ENCODE peak calls at places on chromosomes 16 and 17, in four cellular contexts. C, J, T and O are unnamed samples. For H3K4me1, the result is how much of the 10 kb centered on the place peaks cover.

GRCh38 chr17:17648762-17649161 is 32.5 kb upstream of the RAI1 start:
- DNase-seq in C (no peak), J (no peak), T (no peak), O (no peak)

GRCh38 chr17:4590981-4591453 is 6.7 kb downstream of the SMTNL2 start:
- DNase-seq in C (no peak), J (no peak), T (no peak), O (no peak)

GRCh38 chr17:33267279-33267790 is 25.8 kb downstream of the ASIC2 start:
- DNase-seq in C (no peak), J (no peak), T (no peak), O (no peak)

GRCh38 chr17:10875984-10876555 is 38.2 kb upstream of the PIRT start:
- DNase-seq in C (peak), J (peak), T (no peak), O (no peak)

GRCh38 chr16:88974080-88974479 is 2.9 kb downstream of the CBFA2T3 start:
- DNase-seq in C (no peak), J (no peak), T (no peak), O (no peak)

GRCh38 chr17:83058478-83059167 is 20.8 kb upstream of the METRNL start:
- DNase-seq in C (no peak), J (no peak), T (no peak), O (peak)

GRCh38 chr17:41065829-41066624 is at the start of gene KRTAP2-4:
- DNase-seq in C (no peak), J (no peak), T (no peak), O (no peak)

GRCh38 chr17:28917029-28917428 is 14.2 kb upstream of the DHRS13 start:
- DNase-seq in C (no peak), J (no peak), T (no peak), O (no peak)

GRCh38 chr16:89615596-89616090 is 2.2 kb downstream of the DPEP1 start:
- DNase-seq in C (peak), J (no peak), T (no peak), O (no peak)

GRCh38 chr16:73279451-73279850 is 231.5 kb upstream of the ZFHX3 start:
- DNase-seq in C (no peak), J (no peak), T (no peak), O (no peak)

GRCh38 chr16:50480206-50480605 is 68.0 kb upstream of the NKD1 start:
- DNase-seq in C (no peak), J (no peak), T (no peak), O (no peak)

GRCh38 chr17:62965149-62965648 is 836 bp upstream of the TANC2 start:
- DNase-seq in C (no peak), J (no peak), T (no peak), O (no peak)

GRCh38 chr17:8747731-8748130 is 3.1 kb upstream of the CCDC42 start:
- DNase-seq in C (no peak), J (no peak), T (no peak), O (no peak)

GRCh38 chr17:40281663-40282062 is 6.0 kb upstream of the CDC6 start:
- DNase-seq in C (no peak), J (no peak), T (no peak), O (no peak)

GRCh38 chr16:89050868-89051311 is 42.8 kb upstream of the ACSF3 start:
- DNase-seq in C (no peak), J (no peak), T (no peak), O (no peak)

GRCh38 chr16:11674001-11674817 is 6.0 kb downstream of the SNN start:
- DNase-seq in C (no peak), J (no peak), T (no peak), O (no peak)

GRCh38 chr17:31132977-31133376 is 38.2 kb downstream of the NF1 start:
- DNase-seq in C (no peak), J (no peak), T (no peak), O (no peak)

GRCh38 chr17:41636652-41637051 is 12.3 kb upstream of the KRT17 start:
- DNase-seq in C (no peak), J (no peak), T (no peak), O (no peak)

GRCh38 chr17:54662978-54663876 is 237.4 kb upstream of the TOM1L1 start:
- DNase-seq in C (no peak), J (no peak), T (no peak), O (no peak)

GRCh38 chr17:76272541-76273434 is 7.6 kb downstream of the UBALD2 start:
- DNase-seq in C (no peak), J (no peak), T (peak), O (no peak)

GRCh38 chr17:43010667-43011308 is 4.2 kb downstream of the IFI35 start:
- DNase-seq in C (peak), J (no peak), T (no peak), O (no peak)

GRCh38 chr16:22214893-22215292 is 8.8 kb downstream of the EEF2K start:
- DNase-seq in C (no peak), J (no peak), T (no peak), O (no peak)

GRCh38 chr17:21278304-21279197 is 6.0 kb upstream of the MAP2K3 start:
- DNase-seq in C (peak), J (peak), T (no peak), O (no peak)

GRCh38 chr17:32142857-32143524 is 689 bp downstream of the RHOT1 start:
- DNase-seq in C (peak), J (peak), T (no peak), O (no peak)

GRCh38 chr17:17420561-17421269 is 56.1 kb upstream of the MED9 start:
- DNase-seq in C (no peak), J (no peak), T (no peak), O (peak)

GRCh38 chr16:28604186-28604565 is 5.7 kb downstream of the SULT1A1 start:
- DNase-seq in C (no peak), J (no peak), T (no peak), O (no peak)

GRCh38 chr16:53480394-53480793 is 22.6 kb downstream of the AKTIP start:
- DNase-seq in C (no peak), J (no peak), T (no peak), O (no peak)

GRCh38 chr17:14755002-14755401 is 454.1 kb downstream of the HS3ST3B1 start:
- DNase-seq in C (no peak), J (no peak), T (no peak), O (no peak)

GRCh38 chr16:23232806-23233205 is 50.3 kb downstream of the SCNN1G start:
- DNase-seq in C (peak), J (no peak), T (no peak), O (no peak)

GRCh38 chr16:85612801-85613608 is at the start of gene GSE1:
- DNase-seq in C (peak), J (peak), T (peak), O (peak)

GRCh38 chr16:85612191-85612800 is 826 bp upstream of the GSE1 start:
- DNase-seq in C (peak), J (peak), T (peak), O (no peak)

GRCh38 chr16:85610446-85611204 is 2.5 kb upstream of the GSE1 start:
- DNase-seq in C (peak), J (peak), T (peak), O (peak)

GRCh38 chr16:85611205-85611454 is 2.0 kb upstream of the GSE1 start:
- DNase-seq in C (no peak), J (no peak), T (no peak), O (no peak)

DNA sequence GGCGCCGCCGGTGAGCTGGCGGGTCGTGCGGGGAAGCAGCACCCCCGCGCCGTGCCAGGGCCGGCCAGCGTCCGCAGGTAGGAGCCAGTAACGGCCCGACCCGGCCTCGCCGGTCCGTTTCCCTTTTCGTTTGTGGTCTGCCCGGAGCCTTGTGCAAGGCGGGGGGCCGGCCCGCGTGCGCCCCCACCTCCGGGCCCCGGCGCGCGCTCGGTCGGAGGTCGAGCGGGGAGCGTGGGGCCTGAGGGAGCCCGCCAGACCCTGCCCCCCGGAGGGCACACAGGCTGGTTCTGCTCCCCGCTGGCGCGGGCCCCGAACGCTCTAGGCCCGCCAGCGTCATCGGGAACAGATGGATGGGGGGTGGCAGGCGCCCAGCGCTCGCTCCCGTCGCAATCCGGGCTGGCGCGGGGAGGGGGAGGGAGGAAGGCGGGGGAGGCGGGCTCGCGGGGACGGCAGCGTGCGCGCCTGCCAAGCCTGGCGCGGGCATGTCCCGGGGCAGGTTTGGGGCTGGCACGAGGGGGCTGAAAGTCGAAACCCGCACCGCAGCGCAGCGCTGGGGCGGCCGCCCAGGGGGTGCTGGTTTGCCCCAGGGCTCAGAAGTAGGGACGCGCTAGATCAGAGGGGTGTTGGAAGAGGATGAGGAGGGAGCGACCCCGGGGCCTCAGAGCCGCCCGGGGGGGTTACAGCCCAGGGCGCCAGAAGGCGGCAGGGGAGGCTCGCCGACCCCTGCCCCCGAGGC is 1.5 kb upstream of the GSE1 start:
- DNase-seq in C (peak), J (peak), T (peak), O (peak)
- H3K4me1 ChIP-seq in C (half or more), J (under half), T (half or more), O (half or more)

DNA sequence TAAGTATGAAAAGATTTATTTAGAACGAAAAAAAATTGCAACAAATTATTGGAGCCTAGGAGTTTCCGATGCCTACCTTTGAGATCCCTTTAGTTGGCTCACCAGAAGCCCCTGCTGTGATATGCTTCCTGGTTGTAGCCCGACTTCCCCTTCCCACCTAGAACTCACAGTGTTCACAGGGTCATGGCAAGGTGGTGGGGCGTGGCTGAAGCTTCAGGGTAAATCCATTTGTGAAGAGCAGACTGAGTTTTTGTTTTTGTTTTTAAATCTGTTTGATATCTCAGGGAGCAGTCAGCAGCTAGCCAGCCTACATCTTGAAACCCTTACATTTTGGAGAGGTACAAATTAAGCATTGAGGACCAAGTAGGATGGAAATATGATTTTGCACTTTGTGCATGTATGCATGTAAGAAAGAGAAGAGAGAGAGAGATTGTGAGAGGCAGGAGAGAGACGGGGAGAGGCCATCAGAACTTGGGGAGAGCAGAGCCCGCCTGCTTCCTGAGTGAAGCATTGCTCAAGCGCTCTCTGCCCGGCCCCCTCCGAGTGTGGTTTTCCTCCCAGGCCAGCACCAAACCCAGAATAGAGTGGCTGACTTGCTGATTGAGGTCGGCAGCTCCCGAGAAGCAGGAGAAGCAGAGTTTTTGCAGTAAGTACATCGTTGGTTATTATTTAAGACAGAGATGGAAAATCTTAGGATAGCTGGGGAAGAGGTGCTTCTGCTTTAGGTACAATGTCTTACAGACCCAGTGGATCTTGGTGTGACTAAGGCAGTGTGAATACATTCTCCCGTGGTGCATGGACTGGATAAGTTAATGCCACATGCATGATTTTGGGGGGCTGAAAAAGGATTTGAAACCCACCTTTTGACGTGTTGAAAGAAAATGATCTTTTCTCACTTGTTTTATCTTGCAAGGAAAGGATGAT is 64.2 kb downstream of the SPECC1 start:
- DNase-seq in C (peak), J (peak), T (peak), O (peak)
- H3K4me3 ChIP-seq in C (no peak), J (no peak), T (peak), O (peak)

GRCh38 chr17:61378658-61379456 is 20.8 kb upstream of the TBX2 start:
- DNase-seq in C (no peak), J (no peak), T (no peak), O (no peak)
- H3K4me1 ChIP-seq in C (under half), J (under half), T (under half), O (under half)

DNA sequence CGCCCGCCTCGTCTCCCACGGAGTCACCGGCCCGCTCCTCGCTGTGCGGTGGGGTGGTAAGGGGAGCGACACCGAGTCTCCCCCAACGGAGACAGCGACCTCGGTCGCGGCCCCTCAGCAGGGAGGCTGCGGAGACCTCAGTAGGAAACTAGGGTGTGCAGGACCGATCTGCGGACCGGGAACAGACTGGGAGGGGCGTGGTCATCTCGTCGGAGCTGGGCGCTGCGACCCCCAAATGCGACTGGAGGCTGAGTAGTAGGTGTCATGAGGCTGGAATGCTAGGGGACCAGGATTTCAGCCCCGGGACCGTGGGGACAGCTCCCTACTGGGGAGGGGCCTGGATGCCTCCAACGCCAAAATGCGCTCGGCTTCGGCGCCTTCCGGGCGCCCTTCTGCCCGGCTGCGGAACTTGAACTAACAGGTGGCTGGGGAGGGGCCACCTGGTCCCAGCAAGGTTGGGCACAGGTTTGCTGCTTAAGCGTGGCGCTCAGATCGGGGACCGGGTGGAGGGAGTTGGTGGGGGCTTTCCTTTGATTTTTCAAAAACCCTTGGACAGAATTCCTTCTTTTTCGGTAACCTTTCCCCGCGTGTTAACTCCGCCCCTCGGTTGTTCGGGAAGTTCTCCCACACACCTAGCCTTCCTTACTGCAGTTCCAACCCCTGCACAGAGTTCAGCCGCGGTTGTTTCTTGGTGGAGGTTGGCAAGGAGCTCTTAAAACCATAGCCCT is 1.5 kb downstream of the CACNG4 start:
- DNase-seq in C (peak), J (no peak), T (no peak), O (no peak)
- H3K4me3 ChIP-seq in C (no peak), J (peak), T (no peak), O (peak)

DNA sequence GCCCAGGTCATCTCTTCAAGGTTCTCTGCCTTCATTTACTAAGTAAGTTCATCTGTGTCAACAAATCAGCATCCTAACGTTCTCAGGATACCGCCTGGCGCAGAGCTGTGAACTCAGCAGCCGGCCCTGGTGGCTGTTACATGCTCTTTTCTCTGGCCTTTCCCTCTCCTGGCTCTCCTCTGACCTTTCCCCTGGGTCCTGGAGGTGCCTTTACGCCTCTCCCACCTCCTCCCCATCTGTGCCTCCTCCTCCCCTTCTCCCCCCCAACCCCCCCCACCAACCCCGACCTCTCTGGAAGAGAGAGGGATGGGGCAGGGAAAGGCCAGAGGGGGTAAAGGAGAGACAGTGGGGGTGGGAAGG is 19.5 kb downstream of the COTL1 start:
- DNase-seq in C (no peak), J (no peak), T (no peak), O (no peak)
- H3K4me1 ChIP-seq in C (under half), J (under half), T (half or more), O (under half)

DNA sequence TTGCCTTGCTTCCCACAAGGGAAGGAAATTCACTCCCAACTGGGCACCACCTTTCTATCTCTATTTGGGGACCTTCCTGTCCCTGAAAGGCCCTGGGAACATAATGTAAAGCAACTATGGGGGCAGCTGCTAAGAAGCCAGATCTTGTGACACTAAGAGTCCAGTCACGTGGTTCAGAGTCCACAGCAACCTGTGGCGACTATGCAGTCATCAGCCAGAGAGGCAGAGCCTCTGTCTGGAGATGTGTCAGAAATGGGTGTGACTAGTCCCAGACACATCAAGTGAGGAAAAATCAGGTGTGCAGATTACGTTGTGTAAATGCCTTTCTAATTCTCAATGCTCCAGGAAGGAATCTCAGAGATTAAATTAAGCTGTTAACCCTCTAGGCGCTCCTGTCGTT is 26.6 kb upstream of the SKAP1 start:
- DNase-seq in C (peak), J (no peak), T (no peak), O (no peak)
- H3K4me3 ChIP-seq in C (no peak), J (no peak), T (peak), O (no peak)

DNA sequence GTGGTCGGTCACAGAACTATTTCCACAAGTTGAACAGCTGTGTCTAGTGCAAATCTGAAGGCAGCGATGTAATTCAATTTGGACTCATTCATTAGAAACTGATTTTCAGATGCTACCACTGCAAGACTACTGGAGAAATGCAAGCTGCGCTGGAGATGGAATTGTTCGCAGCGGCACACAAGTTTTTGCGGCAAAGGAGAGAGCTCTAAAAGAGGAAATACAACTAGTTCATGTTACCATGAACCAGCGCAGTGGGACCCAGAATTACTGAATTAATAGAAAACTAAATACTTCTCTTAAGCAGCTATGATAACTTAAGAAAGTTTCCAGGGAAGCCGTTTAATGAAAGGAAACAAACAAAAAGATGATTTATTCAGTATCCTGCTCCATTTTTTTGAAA is 1.9 kb downstream of the CREBBP start:
- DNase-seq in C (no peak), J (no peak), T (no peak), O (no peak)
- H3K4me1 ChIP-seq in C (under half), J (under half), T (half or more), O (under half)

DNA sequence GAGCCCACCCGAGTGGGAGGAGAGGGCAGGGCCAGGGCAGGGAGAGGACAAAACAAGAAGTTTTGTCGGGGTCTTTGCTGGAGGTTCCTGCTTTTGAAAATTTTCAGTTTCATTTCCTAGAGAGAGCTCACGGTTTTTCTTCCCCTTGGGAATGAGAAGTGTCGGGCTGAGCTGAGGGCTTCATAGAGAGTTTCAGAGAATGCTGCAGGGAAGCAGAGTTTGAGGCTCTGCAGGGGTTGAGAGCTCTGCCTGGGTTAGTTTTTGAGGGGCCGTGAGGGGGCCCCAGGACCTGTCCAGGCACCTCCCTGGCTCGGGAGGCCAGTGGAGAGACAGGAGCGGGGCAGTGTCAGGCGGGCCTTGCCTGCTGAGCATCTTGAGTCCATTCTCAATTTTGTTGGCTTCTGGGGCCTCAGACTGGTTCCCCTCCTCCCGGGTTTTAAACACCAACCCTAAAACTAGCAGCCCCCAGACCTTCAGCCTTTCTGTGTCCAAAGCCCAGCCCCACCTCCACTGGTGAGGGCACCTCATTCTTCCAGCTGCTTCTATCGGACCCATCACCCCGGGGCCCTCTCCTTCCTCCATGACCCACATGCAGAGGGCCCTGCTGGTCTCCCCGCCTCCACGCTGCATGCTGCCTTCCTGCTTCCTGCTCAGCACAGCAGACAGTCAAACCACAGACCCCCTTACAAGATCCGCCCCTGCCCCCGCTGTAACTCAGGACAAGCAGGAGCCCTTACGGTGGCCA is 3.6 kb downstream of the RNF213 start:
- DNase-seq in C (peak), J (no peak), T (peak), O (no peak)
- H3K4me3 ChIP-seq in C (no peak), J (peak), T (peak), O (peak)